ENCODE peak calls at places on chromosomes 3 and 15, in nine cellular contexts. One of them, this sample, is unnamed.

GRCh38 chr3:30075514-30075913 is 530.9 kb upstream of the TGFBR2 start:
- DNase-seq in A549: no peak
- DNase-seq in nephron progenitor cell: no peak
- DNase-seq in uterus: no peak
- DNase-seq in testis: no peak
- DNase-seq in AG09319: no peak
- DNase-seq in thoracic aorta: no peak
- DNase-seq in GM10248: no peak
- DNase-seq in astrocyte of the spinal cord: no peak
- DNase-seq in this sample: no peak

GRCh38 chr3:61233828-61234227 is 17.4 kb downstream of the FHIT start:
- DNase-seq in testis: no peak
- DNase-seq in thoracic aorta: no peak
- DNase-seq in uterus: no peak
- DNase-seq in nephron progenitor cell: no peak
- DNase-seq in AG09319: no peak
- DNase-seq in GM10248: no peak
- DNase-seq in A549: no peak
- DNase-seq in astrocyte of the spinal cord: no peak
- DNase-seq in this sample: no peak

GRCh38 chr3:196971094-196971698 is 2.6 kb upstream of the PIGZ start:
- DNase-seq in GM10248: no peak
- DNase-seq in nephron progenitor cell: no peak
- DNase-seq in A549: no peak
- DNase-seq in astrocyte of the spinal cord: no peak
- DNase-seq in testis: no peak
- DNase-seq in AG09319: no peak
- DNase-seq in uterus: no peak
- DNase-seq in thoracic aorta: no peak
- DNase-seq in this sample: peak; percentile 25

GRCh38 chr3:46186856-46187700 is 21.0 kb downstream of the CCR1 start:
- DNase-seq in uterus: no peak
- DNase-seq in astrocyte of the spinal cord: no peak
- DNase-seq in testis: no peak
- DNase-seq in AG09319: no peak
- DNase-seq in GM10248: peak; percentile 67
- DNase-seq in nephron progenitor cell: no peak
- DNase-seq in thoracic aorta: no peak
- DNase-seq in A549: no peak
- DNase-seq in this sample: no peak

GRCh38 chr15:83205725-83206324 is 1.8 kb downstream of the HDGFL3 start:
- DNase-seq in astrocyte of the spinal cord: peak; percentile 93
- DNase-seq in uterus: no peak
- DNase-seq in thoracic aorta: no peak
- DNase-seq in testis: no peak
- DNase-seq in A549: no peak
- DNase-seq in GM10248: no peak
- DNase-seq in AG09319: no peak
- DNase-seq in nephron progenitor cell: no peak
- DNase-seq in this sample: peak; percentile 49

GRCh38 chr15:65055201-65055870 is 10.1 kb downstream of the SLC51B start:
- DNase-seq in testis: peak; percentile 60
- DNase-seq in thoracic aorta: no peak
- DNase-seq in uterus: peak; percentile 52
- DNase-seq in A549: no peak
- DNase-seq in astrocyte of the spinal cord: peak; percentile 50
- DNase-seq in AG09319: no peak
- DNase-seq in GM10248: no peak
- DNase-seq in nephron progenitor cell: no peak
- DNase-seq in this sample: no peak

GRCh38 chr3:127690823-127691452 is 18.2 kb downstream of the ABTB1 start:
- DNase-seq in AG09319: no peak
- DNase-seq in uterus: no peak
- DNase-seq in A549: peak; percentile 7
- DNase-seq in GM10248: no peak
- DNase-seq in thoracic aorta: no peak
- DNase-seq in astrocyte of the spinal cord: peak; percentile 64
- DNase-seq in nephron progenitor cell: peak; percentile 41
- DNase-seq in testis: peak; percentile 82
- DNase-seq in this sample: peak; percentile 69

GRCh38 chr3:132136334-132136716 is 101.5 kb upstream of the CPNE4 start:
- DNase-seq in A549: peak; percentile 3
- DNase-seq in AG09319: no peak
- DNase-seq in thoracic aorta: no peak
- DNase-seq in nephron progenitor cell: no peak
- DNase-seq in astrocyte of the spinal cord: no peak
- DNase-seq in uterus: no peak
- DNase-seq in GM10248: no peak
- DNase-seq in testis: no peak
- DNase-seq in this sample: no peak

GRCh38 chr15:81160312-81161214 is 26.5 kb downstream of the CFAP161 start:
- DNase-seq in nephron progenitor cell: no peak
- DNase-seq in testis: peak; percentile 57
- DNase-seq in GM10248: no peak
- DNase-seq in astrocyte of the spinal cord: peak; percentile 76
- DNase-seq in uterus: peak; percentile 65
- DNase-seq in AG09319: peak; percentile 89
- DNase-seq in A549: no peak
- DNase-seq in thoracic aorta: no peak
- DNase-seq in this sample: peak; percentile 95

GRCh38 chr15:86876387-86876786 is 796.7 kb downstream of the AGBL1 start:
- DNase-seq in thoracic aorta: no peak
- DNase-seq in testis: no peak
- DNase-seq in uterus: no peak
- DNase-seq in GM10248: no peak
- DNase-seq in AG09319: no peak
- DNase-seq in A549: no peak
- DNase-seq in astrocyte of the spinal cord: no peak
- DNase-seq in nephron progenitor cell: no peak
- DNase-seq in this sample: no peak

GRCh38 chr15:92226020-92226612 is 167.6 kb upstream of the ST8SIA2 start:
- DNase-seq in GM10248: peak; percentile 21
- DNase-seq in AG09319: no peak
- DNase-seq in testis: peak; percentile 16
- DNase-seq in uterus: no peak
- DNase-seq in astrocyte of the spinal cord: no peak
- DNase-seq in thoracic aorta: no peak
- DNase-seq in A549: no peak
- DNase-seq in nephron progenitor cell: no peak
- DNase-seq in this sample: peak; percentile 42
- TF ChIP-seq CTCF in GM10248: peak; percentile 32
- TF ChIP-seq CTCF in AG09319: peak; percentile 54
- TF ChIP-seq CTCF in testis: no peak
- TF ChIP-seq CTCF in uterus: no peak
- TF ChIP-seq CTCF in astrocyte of the spinal cord: peak; percentile 10
- TF ChIP-seq CTCF in thoracic aorta: no peak
- TF ChIP-seq CTCF in A549: peak; percentile 39
- TF ChIP-seq CTCF in nephron progenitor cell: peak; percentile 40
- TF ChIP-seq CTCF in this sample: peak; percentile 30

DNA sequence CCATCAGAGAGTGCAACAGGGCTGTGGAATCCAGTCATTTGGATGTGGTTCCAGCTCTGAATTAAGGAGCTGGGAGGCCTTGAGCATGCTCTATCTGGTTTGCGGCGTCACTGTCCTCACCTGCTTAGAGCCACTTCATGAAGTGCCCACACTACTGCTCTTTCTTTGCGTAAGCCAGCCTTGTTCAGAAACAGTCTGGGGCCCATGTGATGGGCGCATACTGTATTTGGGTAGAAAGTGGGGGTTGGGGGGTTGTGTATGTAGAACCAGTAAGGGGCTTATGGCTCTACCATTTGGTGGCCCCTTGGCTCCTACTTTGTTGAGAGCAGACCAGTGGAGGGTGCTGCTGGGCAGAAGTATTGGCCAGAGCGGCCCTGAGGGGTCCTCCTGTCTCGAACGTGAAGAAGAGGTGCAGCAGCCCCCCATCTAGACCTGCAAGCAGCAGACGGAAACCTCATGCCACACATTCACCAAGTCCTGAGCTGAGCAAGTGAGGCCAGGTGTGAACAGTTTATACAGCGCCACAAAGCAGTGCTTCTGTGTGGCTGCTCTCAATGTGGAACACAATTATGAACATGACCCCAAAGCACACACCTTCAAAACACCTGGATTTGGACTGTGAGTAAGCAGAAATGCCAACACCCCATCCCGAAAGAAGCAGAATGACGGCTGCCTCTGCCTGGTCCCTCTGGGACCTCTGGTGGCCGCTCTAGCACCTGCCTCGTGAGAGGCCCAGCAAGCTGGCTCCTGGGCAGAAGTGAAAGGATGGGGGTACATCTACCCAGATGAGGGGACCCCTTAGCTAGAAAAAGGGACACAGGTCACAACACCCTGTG is 26.6 kb downstream of the SRPRB start:
- DNase-seq in astrocyte of the spinal cord: no peak
- DNase-seq in uterus: no peak
- DNase-seq in GM10248: no peak
- DNase-seq in nephron progenitor cell: no peak
- DNase-seq in thoracic aorta: no peak
- DNase-seq in testis: no peak
- DNase-seq in A549: no peak
- DNase-seq in AG09319: no peak
- DNase-seq in this sample: no peak
- TF ChIP-seq CTCF in astrocyte of the spinal cord: no peak
- TF ChIP-seq CTCF in uterus: no peak
- TF ChIP-seq CTCF in GM10248: peak; percentile 19
- TF ChIP-seq CTCF in nephron progenitor cell: no peak
- TF ChIP-seq CTCF in thoracic aorta: no peak
- TF ChIP-seq CTCF in testis: no peak
- TF ChIP-seq CTCF in A549: peak; percentile 6
- TF ChIP-seq CTCF in AG09319: no peak
- TF ChIP-seq CTCF in this sample: no peak

GRCh38 chr3:131031660-131032059 is 5.0 kb downstream of the NEK11 start:
- DNase-seq in astrocyte of the spinal cord: no peak
- DNase-seq in GM10248: no peak
- DNase-seq in testis: no peak
- DNase-seq in A549: no peak
- DNase-seq in thoracic aorta: no peak
- DNase-seq in uterus: no peak
- DNase-seq in nephron progenitor cell: no peak
- DNase-seq in AG09319: no peak
- DNase-seq in this sample: no peak

GRCh38 chr3:131036986-131037385 is 10.3 kb downstream of the NEK11 start:
- DNase-seq in testis: no peak
- DNase-seq in astrocyte of the spinal cord: peak; percentile 46
- DNase-seq in GM10248: no peak
- DNase-seq in A549: no peak
- DNase-seq in thoracic aorta: no peak
- DNase-seq in uterus: no peak
- DNase-seq in AG09319: no peak
- DNase-seq in nephron progenitor cell: no peak
- DNase-seq in this sample: no peak

GRCh38 chr3:131028844-131029243 is 2.2 kb downstream of the NEK11 start:
- DNase-seq in thoracic aorta: no peak
- DNase-seq in uterus: no peak
- DNase-seq in GM10248: no peak
- DNase-seq in nephron progenitor cell: no peak
- DNase-seq in AG09319: no peak
- DNase-seq in A549: no peak
- DNase-seq in astrocyte of the spinal cord: no peak
- DNase-seq in testis: no peak
- DNase-seq in this sample: no peak

GRCh38 chr3:131036200-131036816 is 9.6 kb downstream of the NEK11 start:
- DNase-seq in astrocyte of the spinal cord: peak; percentile 87
- DNase-seq in thoracic aorta: no peak
- DNase-seq in A549: no peak
- DNase-seq in nephron progenitor cell: no peak
- DNase-seq in GM10248: no peak
- DNase-seq in testis: no peak
- DNase-seq in AG09319: no peak
- DNase-seq in uterus: no peak
- DNase-seq in this sample: peak; percentile 70

DNA sequence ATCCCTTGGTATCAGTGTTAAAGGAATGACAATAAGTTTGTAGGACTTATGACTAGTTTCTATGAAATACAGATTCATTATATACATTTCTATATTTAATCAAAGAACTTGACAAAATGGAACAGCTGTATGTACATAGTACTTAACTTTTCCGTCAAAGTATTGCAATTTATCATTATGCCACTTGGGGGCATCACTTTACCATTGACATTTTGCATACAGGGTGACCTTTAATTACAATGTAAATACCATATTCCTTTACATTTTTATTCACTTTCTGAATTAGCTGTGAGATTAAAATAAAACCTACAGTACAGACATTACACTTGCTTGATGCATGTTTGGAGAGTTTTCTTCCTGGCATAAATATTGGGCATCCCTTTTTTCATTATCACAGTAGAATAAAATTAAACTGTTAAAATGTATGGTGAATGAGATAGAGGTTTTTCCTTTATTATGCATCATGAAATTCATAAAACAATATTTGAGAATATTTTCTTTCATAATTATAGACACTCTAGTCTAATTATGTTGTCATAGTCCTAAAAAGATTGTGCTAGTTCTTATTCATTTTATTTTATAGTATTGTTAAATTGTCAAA is 6.9 kb downstream of the NEK11 start:
- DNase-seq in nephron progenitor cell: peak; percentile 21
- DNase-seq in astrocyte of the spinal cord: peak; percentile 69
- DNase-seq in uterus: no peak
- DNase-seq in A549: peak; percentile 14
- DNase-seq in AG09319: no peak
- DNase-seq in GM10248: peak; percentile 50
- DNase-seq in testis: no peak
- DNase-seq in thoracic aorta: no peak
- DNase-seq in this sample: peak; percentile 56
- TF ChIP-seq CTCF in nephron progenitor cell: peak; percentile 68
- TF ChIP-seq CTCF in astrocyte of the spinal cord: peak; percentile 55
- TF ChIP-seq CTCF in uterus: no peak
- TF ChIP-seq CTCF in A549: peak; percentile 70
- TF ChIP-seq CTCF in AG09319: peak; percentile 60
- TF ChIP-seq CTCF in GM10248: peak; percentile 64
- TF ChIP-seq CTCF in testis: peak; percentile 34
- TF ChIP-seq CTCF in thoracic aorta: peak; percentile 20
- TF ChIP-seq CTCF in this sample: peak; percentile 67

GRCh38 chr3:72008226-72008996 is 223.5 kb upstream of the PROK2 start:
- DNase-seq in GM10248: no peak
- DNase-seq in A549: no peak
- DNase-seq in AG09319: no peak
- DNase-seq in astrocyte of the spinal cord: peak; percentile 23
- DNase-seq in nephron progenitor cell: no peak
- DNase-seq in thoracic aorta: no peak
- DNase-seq in testis: no peak
- DNase-seq in uterus: no peak
- DNase-seq in this sample: peak; percentile 36

GRCh38 chr3:72012376-72012775 is 227.4 kb upstream of the PROK2 start:
- DNase-seq in uterus: no peak
- DNase-seq in AG09319: no peak
- DNase-seq in astrocyte of the spinal cord: no peak
- DNase-seq in thoracic aorta: no peak
- DNase-seq in A549: no peak
- DNase-seq in nephron progenitor cell: no peak
- DNase-seq in GM10248: no peak
- DNase-seq in testis: no peak
- DNase-seq in this sample: no peak

GRCh38 chr3:72011495-72011894 is 226.5 kb upstream of the PROK2 start:
- DNase-seq in GM10248: no peak
- DNase-seq in uterus: no peak
- DNase-seq in A549: no peak
- DNase-seq in testis: no peak
- DNase-seq in nephron progenitor cell: no peak
- DNase-seq in astrocyte of the spinal cord: peak; percentile 70
- DNase-seq in thoracic aorta: no peak
- DNase-seq in AG09319: no peak
- DNase-seq in this sample: no peak

GRCh38 chr3:72013104-72013503 is 228.2 kb upstream of the PROK2 start:
- DNase-seq in thoracic aorta: no peak
- DNase-seq in testis: no peak
- DNase-seq in A549: no peak
- DNase-seq in uterus: no peak
- DNase-seq in nephron progenitor cell: no peak
- DNase-seq in GM10248: no peak
- DNase-seq in astrocyte of the spinal cord: no peak
- DNase-seq in AG09319: no peak
- DNase-seq in this sample: no peak

GRCh38 chr3:72010044-72010443 is 225.1 kb upstream of the PROK2 start:
- DNase-seq in nephron progenitor cell: no peak
- DNase-seq in thoracic aorta: no peak
- DNase-seq in GM10248: peak; percentile 30
- DNase-seq in A549: no peak
- DNase-seq in astrocyte of the spinal cord: no peak
- DNase-seq in uterus: no peak
- DNase-seq in testis: no peak
- DNase-seq in AG09319: no peak
- DNase-seq in this sample: no peak
- TF ChIP-seq CTCF in nephron progenitor cell: no peak
- TF ChIP-seq CTCF in thoracic aorta: no peak
- TF ChIP-seq CTCF in GM10248: no peak
- TF ChIP-seq CTCF in A549: no peak
- TF ChIP-seq CTCF in astrocyte of the spinal cord: no peak
- TF ChIP-seq CTCF in uterus: no peak
- TF ChIP-seq CTCF in testis: no peak
- TF ChIP-seq CTCF in AG09319: no peak
- TF ChIP-seq CTCF in this sample: no peak

This sample was measured in MCF 10A.